ENCODE peak calls at places on chromosomes 4 and X, in nine cellular contexts. R is HFF-Myc; K is stromal cell of bone marrow; T is left ventricle myocardium inferior; J is NCI-H2171 treated with DMSO at 0.1 percent for 48 hours; V is activated CD4-positive, CD25-positive, alpha-beta regulatory T cell treated with anti-CD3 and anti-CD28 coated beads, Interleukin-2, amount 50 U/mL, for 72 hours; G is stimulated activated CD8-positive, alpha-beta memory T cell treated with anti-CD3 and anti-CD28 coated beads, Interleukin-7, amount 100 ng/mL, for 1 hour; P is lung; B is M059J. S is an unnamed sample.

GRCh38 chrX:150205011-150205410 is 158.1 kb upstream of the MAMLD1 start:
- DNase-seq in B (peak; percentile 21), R (no peak), G (no peak), J (no peak), T (no peak), P (no peak), K (no peak), V (no peak), S (peak; percentile 42)

GRCh38 chr4:150032541-150032940 is 45.7 kb upstream of the DCLK2 start:
- DNase-seq in G (no peak), P (no peak), T (no peak), R (no peak), V (no peak), J (no peak), B (no peak), K (no peak), S (no peak)

GRCh38 chr4:48173055-48173991 is 39.3 kb upstream of the TXK start:
- DNase-seq in R (no peak), V (no peak), B (peak; percentile 90), J (no peak), K (peak; percentile 54), P (no peak), G (no peak), T (no peak), S (peak; percentile 48)

GRCh38 chrX:9644335-9644734 is 121.3 kb downstream of the GPR143 start:
- DNase-seq in J (no peak), R (no peak), K (no peak), B (no peak), T (no peak), P (no peak), V (no peak), G (peak; percentile 12), S (no peak)

GRCh38 chr4:121154103-121154515 is 10.0 kb downstream of the TNIP3 start:
- DNase-seq in P (no peak), G (no peak), T (no peak), K (no peak), R (no peak), V (no peak), B (no peak), J (no peak), S (no peak)

GRCh38 chr4:3128976-3129375 is 54.5 kb downstream of the HTT start:
- DNase-seq in T (no peak), P (no peak), B (no peak), J (no peak), G (no peak), K (no peak), V (no peak), R (no peak), S (peak; percentile 73)

GRCh38 chrX:12469296-12469695 is 321.9 kb upstream of the PRPS2 start:
- DNase-seq in B (peak; percentile 78), G (no peak), R (no peak), J (no peak), T (no peak), K (no peak), P (no peak), V (no peak), S (no peak)

GRCh38 chrX:150239946-150240642 is 123.0 kb upstream of the MAMLD1 start:
- DNase-seq in G (no peak), J (no peak), K (no peak), R (no peak), T (no peak), P (peak; percentile 17), V (no peak), B (no peak), S (no peak)

GRCh38 chr4:57777871-57778270 is 667.7 kb upstream of the IGFBP7 start:
- DNase-seq in R (no peak), B (no peak), P (no peak), V (no peak), K (no peak), T (no peak), J (no peak), G (no peak), S (no peak)

GRCh38 chr4:55444822-55445221 is 49.1 kb downstream of the TMEM165 start:
- DNase-seq in T (no peak), J (no peak), B (peak; percentile 46), R (no peak), P (no peak), K (peak; percentile 41), G (no peak), V (no peak), S (peak; percentile 55)

S was measured in iris pigment epithelial cell.